ENCODE peak calls at places on chromosomes 16 and 17, in five cellular contexts. One of them, this sample, is unnamed.

GRCh38 chr16:63592852-63593251 is 1529.0 kb downstream of the CDH11 start:
- DNase-seq in HCT116: no peak
- DNase-seq in K562: no peak
- DNase-seq in GM12878: no peak
- DNase-seq in SK-N-SH: no peak
- DNase-seq in this sample: no peak

GRCh38 chr17:37614391-37614790 is 5.2 kb upstream of the SYNRG start:
- DNase-seq in HCT116: no peak
- DNase-seq in K562: no peak
- DNase-seq in GM12878: no peak
- DNase-seq in SK-N-SH: no peak
- DNase-seq in this sample: no peak

GRCh38 chr16:67857547-67858233 is 10.2 kb upstream of the CENPT start:
- DNase-seq in HCT116: no peak
- DNase-seq in K562: peak; percentile 60
- DNase-seq in GM12878: no peak
- DNase-seq in SK-N-SH: no peak
- DNase-seq in this sample: peak; percentile 62

GRCh38 chr17:81731271-81731670 is 19.2 kb downstream of the SLC25A10 start:
- DNase-seq in HCT116: no peak
- DNase-seq in K562: no peak
- DNase-seq in GM12878: no peak
- DNase-seq in SK-N-SH: no peak
- DNase-seq in this sample: no peak

GRCh38 chr16:60261425-60261824 is 1527.3 kb upstream of the GOT2 start:
- DNase-seq in HCT116: no peak
- DNase-seq in K562: no peak
- DNase-seq in GM12878: no peak
- DNase-seq in SK-N-SH: no peak
- DNase-seq in this sample: no peak

GRCh38 chr16:2149630-2150417 is 1.4 kb downstream of the RAB26 start:
- DNase-seq in HCT116: no peak
- DNase-seq in K562: no peak
- DNase-seq in GM12878: no peak
- DNase-seq in SK-N-SH: no peak
- DNase-seq in this sample: peak; percentile 29

GRCh38 chr17:57619061-57619937 is 125.8 kb downstream of the CCDC182 start:
- DNase-seq in HCT116: no peak
- DNase-seq in K562: no peak
- DNase-seq in GM12878: no peak
- DNase-seq in SK-N-SH: peak; percentile 55
- DNase-seq in this sample: no peak

GRCh38 chr17:64418506-64419339 is 28.1 kb upstream of the PECAM1 start:
- DNase-seq in HCT116: peak; percentile 71
- DNase-seq in K562: peak; percentile 47
- DNase-seq in GM12878: no peak
- DNase-seq in SK-N-SH: peak; percentile 77
- DNase-seq in this sample: peak; percentile 59

GRCh38 chr16:49708491-49708890 is 147.4 kb downstream of the ZNF423 start:
- DNase-seq in HCT116: no peak
- DNase-seq in K562: no peak
- DNase-seq in GM12878: no peak
- DNase-seq in SK-N-SH: no peak
- DNase-seq in this sample: no peak

GRCh38 chr17:17765921-17766320 is 70.9 kb downstream of the SREBF1 start:
- DNase-seq in HCT116: no peak
- DNase-seq in K562: no peak
- DNase-seq in GM12878: no peak
- DNase-seq in SK-N-SH: no peak
- DNase-seq in this sample: no peak

GRCh38 chr16:73483934-73484712 is 436.2 kb upstream of the ZFHX3 start:
- DNase-seq in HCT116: no peak
- DNase-seq in K562: no peak
- DNase-seq in GM12878: no peak
- DNase-seq in SK-N-SH: peak; percentile 28
- DNase-seq in this sample: no peak

GRCh38 chr16:23452572-23453337 is at the start of gene COG7:
- DNase-seq in HCT116: peak; percentile 78
- DNase-seq in K562: peak; percentile 85
- DNase-seq in GM12878: peak; percentile 32
- DNase-seq in SK-N-SH: peak; percentile 87
- DNase-seq in this sample: peak; percentile 73

GRCh38 chr17:77319211-77320031 is 178.7 kb downstream of the SEC14L1 start:
- DNase-seq in HCT116: peak; percentile 85
- DNase-seq in K562: peak; percentile 89
- DNase-seq in GM12878: no peak
- DNase-seq in SK-N-SH: peak; percentile 43
- DNase-seq in this sample: no peak

GRCh38 chr16:88383401-88384221 is 852 bp downstream of the ZNF469 start:
- DNase-seq in HCT116: peak; percentile 28
- DNase-seq in K562: peak; percentile 46
- DNase-seq in GM12878: no peak
- DNase-seq in SK-N-SH: peak; percentile 92
- DNase-seq in this sample: peak; percentile 76

GRCh38 chr16:31010539-31010938 is at the start of gene STX1B:
- DNase-seq in HCT116: no peak
- DNase-seq in K562: peak; percentile 79
- DNase-seq in GM12878: no peak
- DNase-seq in SK-N-SH: peak; percentile 100
- DNase-seq in this sample: no peak

GRCh38 chr16:67529639-67530012 is 997 bp downstream of the RIPOR1 start:
- DNase-seq in HCT116: no peak
- DNase-seq in K562: no peak
- DNase-seq in GM12878: no peak
- DNase-seq in SK-N-SH: peak; percentile 67
- DNase-seq in this sample: no peak

GRCh38 chr17:49365667-49366066 is 3.6 kb upstream of the ZNF652 start:
- DNase-seq in HCT116: peak; percentile 65
- DNase-seq in K562: no peak
- DNase-seq in GM12878: no peak
- DNase-seq in SK-N-SH: peak; percentile 57
- DNase-seq in this sample: no peak

GRCh38 chr16:69930117-69930776 is 20.9 kb upstream of the CLEC18A start:
- DNase-seq in HCT116: peak; percentile 40
- DNase-seq in K562: peak; percentile 87
- DNase-seq in GM12878: no peak
- DNase-seq in SK-N-SH: peak; percentile 85
- DNase-seq in this sample: peak; percentile 71
- TF ChIP-seq JUND in HCT116: no peak
- TF ChIP-seq JUND in K562: no peak
- TF ChIP-seq JUND in GM12878: no peak
- TF ChIP-seq JUND in SK-N-SH: no peak
- TF ChIP-seq JUND in this sample: no peak

GRCh38 chr17:34009946-34010345 is 245.1 kb upstream of the CCL2 start:
- DNase-seq in HCT116: no peak
- DNase-seq in K562: no peak
- DNase-seq in GM12878: no peak
- DNase-seq in SK-N-SH: no peak
- DNase-seq in this sample: no peak

GRCh38 chr17:34015253-34015652 is 239.8 kb upstream of the CCL2 start:
- DNase-seq in HCT116: no peak
- DNase-seq in K562: no peak
- DNase-seq in GM12878: no peak
- DNase-seq in SK-N-SH: no peak
- DNase-seq in this sample: no peak

GRCh38 chr17:34012709-34013375 is 242.2 kb upstream of the CCL2 start:
- DNase-seq in HCT116: no peak
- DNase-seq in K562: no peak
- DNase-seq in GM12878: no peak
- DNase-seq in SK-N-SH: peak; percentile 31
- DNase-seq in this sample: no peak

GRCh38 chr17:34010534-34010933 is 244.6 kb upstream of the CCL2 start:
- DNase-seq in HCT116: no peak
- DNase-seq in K562: no peak
- DNase-seq in GM12878: no peak
- DNase-seq in SK-N-SH: no peak
- DNase-seq in this sample: no peak

GRCh38 chr17:34011599-34011998 is 243.5 kb upstream of the CCL2 start:
- DNase-seq in HCT116: no peak
- DNase-seq in K562: no peak
- DNase-seq in GM12878: no peak
- DNase-seq in SK-N-SH: no peak
- DNase-seq in this sample: no peak
- TF ChIP-seq JUND in HCT116: no peak
- TF ChIP-seq JUND in K562: no peak
- TF ChIP-seq JUND in GM12878: no peak
- TF ChIP-seq JUND in SK-N-SH: no peak
- TF ChIP-seq JUND in this sample: no peak

GRCh38 chr17:61126476-61127240 is 273.0 kb upstream of the TBX2 start:
- DNase-seq in HCT116: no peak
- DNase-seq in K562: no peak
- DNase-seq in GM12878: no peak
- DNase-seq in SK-N-SH: no peak
- DNase-seq in this sample: no peak

GRCh38 chr17:61129232-61129631 is 270.4 kb upstream of the TBX2 start:
- DNase-seq in HCT116: no peak
- DNase-seq in K562: no peak
- DNase-seq in GM12878: no peak
- DNase-seq in SK-N-SH: no peak
- DNase-seq in this sample: no peak

GRCh38 chr17:61129876-61130275 is 269.8 kb upstream of the TBX2 start:
- DNase-seq in HCT116: no peak
- DNase-seq in K562: no peak
- DNase-seq in GM12878: no peak
- DNase-seq in SK-N-SH: no peak
- DNase-seq in this sample: no peak

GRCh38 chr17:61128671-61129115 is 270.9 kb upstream of the TBX2 start:
- DNase-seq in HCT116: no peak
- DNase-seq in K562: no peak
- DNase-seq in GM12878: no peak
- DNase-seq in SK-N-SH: no peak
- DNase-seq in this sample: no peak

GRCh38 chr17:61127960-61128359 is 271.7 kb upstream of the TBX2 start:
- DNase-seq in HCT116: no peak
- DNase-seq in K562: no peak
- DNase-seq in GM12878: no peak
- DNase-seq in SK-N-SH: no peak
- DNase-seq in this sample: no peak
- TF ChIP-seq JUND in HCT116: no peak
- TF ChIP-seq JUND in K562: no peak
- TF ChIP-seq JUND in GM12878: no peak
- TF ChIP-seq JUND in SK-N-SH: no peak
- TF ChIP-seq JUND in this sample: no peak

DNA sequence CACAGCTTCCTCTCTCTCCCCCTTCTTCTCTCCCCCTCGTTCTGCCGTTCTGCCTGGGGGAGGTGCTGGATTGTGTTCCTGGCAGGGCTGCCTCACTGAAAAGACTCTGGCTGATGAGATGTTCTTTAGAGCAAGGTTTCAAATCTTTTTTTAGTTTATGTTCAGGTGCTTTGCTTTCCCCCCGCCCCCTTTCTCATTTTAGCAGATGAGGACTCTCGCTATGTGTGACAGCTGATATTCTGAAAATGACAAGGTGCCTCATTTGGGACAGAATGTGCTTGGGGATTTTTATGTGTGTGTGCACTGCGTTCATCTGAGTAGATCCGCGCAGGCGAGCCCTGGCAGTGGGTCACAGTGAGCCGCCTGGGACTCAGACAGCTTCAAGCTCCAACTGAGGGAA is 205.9 kb downstream of the HS3ST4 start:
- DNase-seq in HCT116: no peak
- DNase-seq in K562: no peak
- DNase-seq in GM12878: no peak
- DNase-seq in SK-N-SH: no peak
- DNase-seq in this sample: no peak
- TF ChIP-seq JUND in HCT116: no peak
- TF ChIP-seq JUND in K562: no peak
- TF ChIP-seq JUND in GM12878: no peak
- TF ChIP-seq JUND in SK-N-SH: no peak
- TF ChIP-seq JUND in this sample: no peak

GRCh38 chr17:31007695-31008373 is 37.0 kb downstream of the RNF135 start:
- DNase-seq in HCT116: no peak
- DNase-seq in K562: no peak
- DNase-seq in GM12878: no peak
- DNase-seq in SK-N-SH: no peak
- DNase-seq in this sample: no peak

GRCh38 chr17:31003225-31003866 is 32.5 kb downstream of the RNF135 start:
- DNase-seq in HCT116: no peak
- DNase-seq in K562: no peak
- DNase-seq in GM12878: no peak
- DNase-seq in SK-N-SH: no peak
- DNase-seq in this sample: no peak

GRCh38 chr17:31004160-31004559 is 33.3 kb downstream of the RNF135 start:
- DNase-seq in HCT116: no peak
- DNase-seq in K562: no peak
- DNase-seq in GM12878: no peak
- DNase-seq in SK-N-SH: no peak
- DNase-seq in this sample: no peak

GRCh38 chr17:31013844-31014243 is 43.0 kb downstream of the RNF135 start:
- DNase-seq in HCT116: no peak
- DNase-seq in K562: no peak
- DNase-seq in GM12878: no peak
- DNase-seq in SK-N-SH: no peak
- DNase-seq in this sample: no peak

GRCh38 chr17:31008374-31009035 is 37.7 kb downstream of the RNF135 start:
- DNase-seq in HCT116: no peak
- DNase-seq in K562: no peak
- DNase-seq in GM12878: no peak
- DNase-seq in SK-N-SH: no peak
- DNase-seq in this sample: peak; percentile 32
- TF ChIP-seq JUND in HCT116: no peak
- TF ChIP-seq JUND in K562: no peak
- TF ChIP-seq JUND in GM12878: no peak
- TF ChIP-seq JUND in SK-N-SH: no peak
- TF ChIP-seq JUND in this sample: no peak

This sample was measured in T47D.